ENCODE peak calls at places on chromosomes 13 and 19, in six cellular contexts. C, Q, K, T, X and R are unnamed samples.
A peak's percentile ranks its signal among the peaks of the same experiment; 100 is the strongest.

GRCh38 chr13:28557725-28558124 is 62.8 kb upstream of the FLT1 start:
- DNase-seq in C (no peak), Q (no peak), K (no peak), T (no peak), X (no peak), R (no peak)

GRCh38 chr13:36555151-36555986 is 118.5 kb upstream of the SERTM1 start:
- DNase-seq in C (no peak), Q (no peak), K (no peak), T (no peak), X (no peak), R (no peak)

GRCh38 chr13:98466634-98467236 is 110.2 kb downstream of the STK24 start:
- DNase-seq in C (peak; percentile 50), Q (peak; percentile 75), K (peak; percentile 37), T (no peak), X (no peak), R (peak; percentile 56)

GRCh38 chr19:30116984-30117555 is 175.0 kb downstream of the URI1 start:
- DNase-seq in C (no peak), Q (no peak), K (no peak), T (no peak), X (no peak), R (no peak)

GRCh38 chr13:24213932-24214331 is 53.4 kb downstream of the SPATA13 start:
- DNase-seq in C (no peak), Q (no peak), K (no peak), T (no peak), X (no peak), R (no peak)

GRCh38 chr19:28170066-28170465 is 1042.9 kb downstream of the UQCRFS1 start:
- DNase-seq in C (no peak), Q (no peak), K (no peak), T (no peak), X (no peak), R (no peak)

GRCh38 chr13:101959016-101959415 is 442.8 kb downstream of the FGF14 start:
- DNase-seq in C (no peak), Q (no peak), K (no peak), T (no peak), X (no peak), R (no peak)

GRCh38 chr13:111854403-111854802 is 212.5 kb upstream of the SOX1 start:
- DNase-seq in C (no peak), Q (no peak), K (no peak), T (no peak), X (no peak), R (no peak)

GRCh38 chr13:39133781-39134180 is 95.5 kb downstream of the NHLRC3 start:
- DNase-seq in C (no peak), Q (no peak), K (no peak), T (no peak), X (no peak), R (no peak)

GRCh38 chr13:102983496-102983895 is 82.7 kb downstream of the SLC10A2 start:
- DNase-seq in C (no peak), Q (no peak), K (no peak), T (no peak), X (no peak), R (no peak)

GRCh38 chr13:73492811-73493210 is 434.0 kb downstream of the KLF5 start:
- DNase-seq in C (no peak), Q (no peak), K (no peak), T (no peak), X (no peak), R (no peak)

GRCh38 chr13:72651196-72651595 is 76.2 kb downstream of the MZT1 start:
- DNase-seq in C (peak; percentile 14), Q (no peak), K (no peak), T (no peak), X (no peak), R (no peak)

GRCh38 chr19:50315773-50316448 is 13.3 kb downstream of the KCNC3 start:
- DNase-seq in C (no peak), Q (no peak), K (no peak), T (no peak), X (no peak), R (no peak)

GRCh38 chr13:44853641-44854040 is 135.6 kb downstream of the NUFIP1 start:
- DNase-seq in C (peak; percentile 9), Q (no peak), K (no peak), T (no peak), X (no peak), R (no peak)

GRCh38 chr13:48220592-48221300 is 12.3 kb upstream of the ITM2B start:
- DNase-seq in C (no peak), Q (no peak), K (peak; percentile 42), T (no peak), X (no peak), R (no peak)

GRCh38 chr13:41603917-41604316 is 146.6 kb downstream of the RGCC start:
- DNase-seq in C (peak; percentile 96), Q (no peak), K (no peak), T (no peak), X (no peak), R (no peak)

GRCh38 chr13:50421457-50422130 is 406.4 kb downstream of the KCNRG start:
- DNase-seq in C (peak; percentile 59), Q (no peak), K (no peak), T (no peak), X (no peak), R (no peak)

GRCh38 chr19:55075366-55075998 is at the start of gene EPS8L1:
- DNase-seq in C (peak; percentile 62), Q (no peak), K (no peak), T (peak; percentile 41), X (peak; percentile 62), R (no peak)

GRCh38 chr19:36849701-36850645 is 703 bp upstream of the ZNF345 start:
- DNase-seq in C (peak; percentile 84), Q (peak; percentile 89), K (peak; percentile 86), T (peak; percentile 94), X (peak; percentile 77), R (peak; percentile 82)

GRCh38 chr13:79406597-79406908 is 498 bp upstream of the RBM26 start:
- DNase-seq in C (no peak), Q (no peak), K (no peak), T (no peak), X (no peak), R (no peak)

GRCh38 chr19:19074172-19074905 is 10.5 kb downstream of the SLC25A42 start:
- DNase-seq in C (no peak), Q (no peak), K (no peak), T (no peak), X (no peak), R (no peak)

GRCh38 chr19:33906578-33907335 is 110.1 kb downstream of the KCTD15 start:
- DNase-seq in C (peak; percentile 27), Q (no peak), K (peak; percentile 23), T (peak; percentile 35), X (no peak), R (no peak)

GRCh38 chr19:58555920-58556632 is 1.2 kb upstream of the CHMP2A start:
- DNase-seq in C (no peak), Q (no peak), K (peak; percentile 61), T (no peak), X (no peak), R (no peak)

GRCh38 chr19:19956431-19957075 is 55.8 kb downstream of the ZNF93 start:
- DNase-seq in C (no peak), Q (no peak), K (no peak), T (no peak), X (no peak), R (no peak)

GRCh38 chr19:17294051-17294891 is 9.0 kb downstream of the ABHD8 start:
- DNase-seq in C (peak; percentile 67), Q (peak; percentile 69), K (peak; percentile 57), T (no peak), X (no peak), R (no peak)

GRCh38 chr13:72346716-72347115 is 380.7 kb downstream of the MZT1 start:
- DNase-seq in C (no peak), Q (no peak), K (no peak), T (no peak), X (no peak), R (no peak)

GRCh38 chr19:19385900-19386339 is 19.6 kb upstream of the GATAD2A start:
- DNase-seq in C (no peak), Q (no peak), K (peak; percentile 55), T (no peak), X (peak; percentile 41), R (no peak)

GRCh38 chr13:60135344-60135743 is 28.4 kb downstream of the DIAPH3 start:
- DNase-seq in C (no peak), Q (no peak), K (no peak), T (no peak), X (no peak), R (no peak)

GRCh38 chr19:45130888-45131615 is 29.7 kb downstream of the NKPD1 start:
- DNase-seq in C (peak; percentile 48), Q (no peak), K (no peak), T (no peak), X (no peak), R (no peak)

GRCh38 chr13:113864303-113864890 is 521 bp upstream of the GAS6 start:
- DNase-seq in C (peak; percentile 11), Q (peak; percentile 70), K (no peak), T (peak; percentile 21), X (no peak), R (no peak)

GRCh38 chr13:98290261-98290660 is 113.2 kb upstream of the RNF113B start:
- DNase-seq in C (no peak), Q (no peak), K (no peak), T (no peak), X (no peak), R (no peak)

GRCh38 chr13:79392882-79393563 is 13.0 kb downstream of the RBM26 start:
- DNase-seq in C (peak; percentile 24), Q (no peak), K (no peak), T (no peak), X (no peak), R (no peak)

GRCh38 chr13:30851697-30852096 is 54.4 kb upstream of the MEDAG start:
- DNase-seq in C (no peak), Q (no peak), K (no peak), T (no peak), X (no peak), R (no peak)

GRCh38 chr19:867301-867793 is 7.9 kb downstream of the CFD start:
- DNase-seq in C (no peak), Q (no peak), K (no peak), T (no peak), X (no peak), R (no peak)

GRCh38 chr13:51249767-51250741 is 27.9 kb downstream of the FAM124A start:
- DNase-seq in C (peak; percentile 20), Q (peak; percentile 52), K (no peak), T (no peak), X (no peak), R (no peak)